ENCODE peak calls at places on chromosomes 5 and 9, in nine cellular contexts. Q is kidney, K is left lung, Z is fibroblast of lung, M is stomach, V is breast epithelium, T is IMR-90, N is psoas muscle, P is transverse colon. X is an unnamed sample.

GRCh38 chr5:19547640-19548039 is 440.4 kb downstream of the CDH18 start:
- DNase-seq in K (no peak), P (no peak), V (no peak), M (no peak), Z (peak; percentile 72), Q (no peak), N (no peak), T (peak; percentile 1), X (no peak)

GRCh38 chr5:181236954-181237641 is 6.6 kb downstream of the RACK1 start:
- DNase-seq in P (no peak), Q (no peak), N (no peak), V (no peak), Z (no peak), T (no peak), K (no peak), M (no peak), X (no peak)

GRCh38 chr5:11038772-11039171 is 277.7 kb upstream of the DAP start:
- DNase-seq in V (no peak), Q (no peak), K (no peak), M (no peak), T (no peak), Z (no peak), N (no peak), P (no peak), X (no peak)

GRCh38 chr5:149938791-149939358 is 5.7 kb downstream of the PDE6A start:
- DNase-seq in N (no peak), V (peak; percentile 69), M (no peak), K (no peak), Z (peak; percentile 54), P (no peak), Q (no peak), T (peak; percentile 84), X (peak; percentile 78)

GRCh38 chr5:136656811-136657210 is 291.5 kb upstream of the TRPC7 start:
- DNase-seq in Z (no peak), P (no peak), T (peak; percentile 29), M (no peak), Q (no peak), N (no peak), K (no peak), V (no peak), X (no peak)

GRCh38 chr9:114681594-114682332 is at the start of gene TEX48:
- DNase-seq in N (peak; percentile 57), P (peak; percentile 83), T (peak; percentile 74), Z (peak; percentile 75), Q (peak; percentile 73), V (no peak), M (peak; percentile 71), K (no peak), X (peak; percentile 67)

GRCh38 chr5:137312060-137312459 is 187.1 kb downstream of the SPOCK1 start:
- DNase-seq in V (no peak), T (no peak), P (no peak), Q (no peak), K (no peak), M (no peak), N (no peak), Z (no peak), X (no peak)

GRCh38 chr9:129648092-129648763 is 6.3 kb upstream of the ASB6 start:
- DNase-seq in Z (no peak), K (no peak), M (no peak), N (no peak), Q (no peak), P (no peak), V (no peak), T (no peak), X (no peak)

GRCh38 chr9:2144619-2145018 is 129.5 kb downstream of the SMARCA2 start:
- DNase-seq in N (no peak), M (no peak), K (no peak), V (no peak), Q (no peak), P (no peak), T (no peak), Z (no peak), X (no peak)

GRCh38 chr5:41637869-41638268 is 127.5 kb upstream of the PLCXD3 start:
- DNase-seq in Z (peak; percentile 2), V (no peak), N (no peak), T (no peak), Q (no peak), P (no peak), K (no peak), M (no peak), X (no peak)

GRCh38 chr5:14901462-14902051 is 30.0 kb upstream of the ANKH start:
- DNase-seq in M (no peak), K (no peak), V (no peak), Z (peak; percentile 74), Q (no peak), P (no peak), N (no peak), T (peak; percentile 83), X (no peak)

GRCh38 chr5:61409568-61409967 is 77.5 kb downstream of the ZSWIM6 start:
- DNase-seq in M (no peak), Z (peak; percentile 93), N (no peak), V (no peak), T (peak; percentile 96), K (no peak), Q (no peak), P (no peak), X (no peak)

GRCh38 chr9:113042884-113043657 is 13.5 kb downstream of the ZFP37 start:
- DNase-seq in N (no peak), P (no peak), Z (peak; percentile 26), K (no peak), V (no peak), Q (no peak), M (no peak), T (no peak), X (no peak)

DNA sequence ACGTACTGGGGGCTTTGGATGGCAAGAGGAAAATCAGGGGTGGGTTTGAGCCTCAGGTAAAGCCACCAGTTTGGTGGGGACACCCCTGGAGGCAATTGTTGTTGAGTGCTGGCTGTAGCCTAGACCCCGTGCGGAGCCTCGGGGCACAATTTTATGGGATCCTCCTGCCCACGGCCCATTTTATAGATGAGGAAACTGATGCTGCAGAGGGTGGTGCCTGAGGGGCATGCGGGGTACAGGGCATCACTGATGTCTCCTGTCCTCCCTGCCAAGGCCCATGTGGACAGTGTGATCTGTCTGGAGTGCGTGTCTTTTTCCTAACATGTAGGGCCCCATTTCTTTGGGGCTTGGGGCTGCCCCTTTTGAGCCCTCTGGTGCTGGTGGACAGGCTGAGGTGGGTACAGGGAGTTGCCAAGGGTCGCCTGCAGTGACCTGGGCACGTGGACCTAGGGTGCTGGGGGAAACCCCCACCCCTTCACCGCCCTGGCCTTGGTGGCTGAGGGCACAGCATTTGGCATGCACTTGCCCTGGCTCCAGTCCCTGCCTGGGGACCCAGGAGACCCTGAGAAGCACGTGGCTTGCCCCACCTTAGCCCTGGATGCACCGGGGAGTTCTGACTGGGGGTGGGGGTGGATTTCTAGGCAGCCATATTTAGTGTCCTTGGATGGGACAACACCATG is 22.1 kb downstream of the WNK2 start:
- DNase-seq in Z (no peak), T (no peak), N (peak; percentile 56), V (no peak), Q (peak; percentile 71), M (no peak), K (peak; percentile 57), P (no peak), X (no peak)
- H3K4me1 ChIP-seq in Z (no peaks in the 10 kb centered on the region), T (no peaks in the 10 kb centered on the region), N (peaks cover 65% of the 10 kb centered on the region), V (peaks cover 18% of the 10 kb centered on the region), Q (peaks cover 6% of the 10 kb centered on the region), M (peaks cover 47% of the 10 kb centered on the region), K (no peaks in the 10 kb centered on the region), P (peaks cover 63% of the 10 kb centered on the region), X (no peaks in the 10 kb centered on the region)

DNA sequence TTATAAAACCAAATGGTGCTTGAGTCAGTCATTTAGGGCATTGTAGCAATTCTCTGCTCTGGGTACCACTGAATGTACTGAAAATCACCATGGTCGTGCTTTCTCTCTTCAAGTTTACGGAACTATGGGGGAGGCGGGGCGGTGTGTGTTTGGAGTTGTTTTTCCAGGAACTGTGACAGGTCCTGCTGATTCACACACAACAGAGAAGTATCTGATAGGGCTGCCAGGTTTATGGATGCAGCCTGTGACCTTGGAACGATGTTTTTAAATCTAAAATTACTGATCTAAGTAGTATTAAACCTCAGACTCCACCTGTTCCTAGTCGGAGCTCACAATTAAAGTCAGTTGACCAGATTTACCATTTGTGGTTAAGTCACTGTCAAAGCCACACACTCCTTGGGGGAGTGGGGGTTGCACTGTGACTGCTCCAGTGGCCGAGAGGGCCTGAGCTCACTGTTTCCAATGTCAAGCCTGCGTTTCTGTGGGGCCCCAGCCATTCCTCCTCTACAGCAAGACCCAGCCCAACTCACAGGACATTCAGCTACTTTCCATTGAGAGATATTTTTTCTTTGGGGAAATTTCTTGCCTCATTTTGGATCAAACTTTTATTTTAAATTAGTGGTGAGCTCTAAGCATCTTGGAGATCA is 44.4 kb downstream of the GADD45G start:
- DNase-seq in K (no peak), T (no peak), N (peak; percentile 23), Q (no peak), M (no peak), V (no peak), P (no peak), Z (no peak), X (no peak)
- H3K36me3 ChIP-seq in K (no peaks in the 10 kb centered on the region), T (no peaks in the 10 kb centered on the region), N (no peaks in the 10 kb centered on the region), Q (no peaks in the 10 kb centered on the region), M (no peaks in the 10 kb centered on the region), V (no peaks in the 10 kb centered on the region), P (no peaks in the 10 kb centered on the region), Z (no peaks in the 10 kb centered on the region), X (no peaks in the 10 kb centered on the region)

DNA sequence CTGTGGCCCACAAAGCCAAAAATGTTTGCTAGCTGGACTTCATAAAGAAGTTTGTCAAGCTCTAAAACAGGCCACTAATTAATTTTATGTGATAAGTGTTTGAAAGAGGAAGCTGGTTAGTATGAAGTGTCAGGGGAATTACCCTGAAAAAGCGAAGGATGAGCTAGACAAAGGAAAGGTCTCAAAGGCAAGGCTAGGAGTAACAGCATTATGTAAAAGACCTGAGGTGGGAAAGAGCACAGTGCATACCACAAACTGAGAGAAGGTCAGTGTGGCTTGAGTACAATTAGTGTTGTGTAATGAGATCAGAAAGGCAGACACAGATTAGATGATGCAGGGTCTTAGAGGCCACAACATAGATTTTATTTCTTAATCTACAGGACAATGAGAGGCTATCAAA is 29.6 kb downstream of the RC3H2 start:
- DNase-seq in M (no peak), Q (no peak), Z (no peak), N (no peak), P (no peak), K (no peak), V (no peak), T (no peak), X (no peak)
- H3K9me3 ChIP-seq in M (no peaks in the 10 kb centered on the region), Q (no peaks in the 10 kb centered on the region), Z (no peaks in the 10 kb centered on the region), N (no peaks in the 10 kb centered on the region), P (no peaks in the 10 kb centered on the region), K (no peaks in the 10 kb centered on the region), V (no peaks in the 10 kb centered on the region), T (no peaks in the 10 kb centered on the region), X (no peaks in the 10 kb centered on the region)

DNA sequence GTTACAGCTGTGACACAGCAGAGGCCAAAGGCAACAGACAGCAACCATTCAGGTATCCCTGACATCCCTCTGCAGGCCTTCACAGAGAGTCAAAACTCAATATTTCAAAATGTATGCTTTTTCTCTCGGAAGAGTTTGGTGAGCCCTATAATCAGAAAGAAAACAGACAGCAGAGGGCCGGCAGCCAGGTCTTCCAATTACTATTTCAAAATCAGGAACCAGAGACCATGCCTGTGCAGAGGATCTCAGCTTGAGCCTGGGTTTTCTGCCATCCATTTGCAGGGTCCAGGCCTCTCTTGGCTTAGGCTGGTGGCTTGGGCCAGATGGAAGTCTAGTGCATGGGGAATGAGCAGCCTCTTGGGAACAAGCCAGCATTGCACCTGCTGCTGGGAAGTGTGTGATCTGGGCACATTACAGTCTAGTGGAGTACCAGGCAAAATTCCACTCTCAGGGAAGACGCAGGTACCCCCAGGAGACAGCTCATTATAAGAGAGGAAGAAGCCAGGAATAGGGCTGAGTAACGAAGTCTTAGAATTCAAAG is 231.3 kb downstream of the ENC1 start:
- DNase-seq in P (no peak), T (no peak), V (no peak), N (no peak), M (peak; percentile 53), Q (no peak), Z (no peak), K (no peak), X (no peak)
- H3K4me1 ChIP-seq in P (no peaks in the 10 kb centered on the region), T (no peaks in the 10 kb centered on the region), V (no peaks in the 10 kb centered on the region), N (peaks cover 55% of the 10 kb centered on the region), M (peaks cover 13% of the 10 kb centered on the region), Q (no peaks in the 10 kb centered on the region), Z (no peaks in the 10 kb centered on the region), K (peaks cover 8% of the 10 kb centered on the region), X (peaks cover 4% of the 10 kb centered on the region)

X was measured in ascending aorta.